ENCODE peak calls at places on chromosomes 11 and 22, in ten cellular contexts. C, T, E, K, I, Y, X, V, F and P are unnamed samples.

GRCh38 chr11:35262735-35263134 is 123.8 kb downstream of the CD44 start:
- DNase-seq in C (no peak), T (no peak), E (no peak), K (no peak), I (no peak), Y (no peak), X (no peak), V (no peak), F (no peak), P (no peak)

GRCh38 chr22:39359659-39360195 is 9.9 kb downstream of the SYNGR1 start:
- DNase-seq in C (no peak), T (no peak), E (no peak), K (no peak), I (no peak), Y (no peak), X (no peak), V (peak), F (no peak), P (no peak)

GRCh38 chr22:42440728-42441127 is 8.5 kb upstream of the NFAM1 start:
- DNase-seq in C (no peak), T (no peak), E (no peak), K (no peak), I (no peak), Y (no peak), X (no peak), V (no peak), F (no peak), P (no peak)

GRCh38 chr11:10663365-10663764 is 30.2 kb downstream of the IRAG1 start:
- DNase-seq in C (no peak), T (no peak), E (no peak), K (no peak), I (no peak), Y (no peak), X (peak), V (no peak), F (no peak), P (no peak)

GRCh38 chr11:488992-489391 is 18.1 kb downstream of the RNH1 start:
- DNase-seq in C (no peak), T (no peak), E (no peak), K (no peak), I (no peak), Y (no peak), X (peak), V (peak), F (no peak), P (no peak)

GRCh38 chr11:69665669-69666068 is 9.5 kb downstream of the LTO1 start:
- DNase-seq in C (no peak), T (no peak), E (peak), K (no peak), I (no peak), Y (no peak), X (no peak), V (peak), F (no peak), P (no peak)

GRCh38 chr11:12235945-12236743 is 125.8 kb downstream of the MICAL2 start:
- DNase-seq in C (peak), T (peak), E (no peak), K (peak), I (peak), Y (peak), X (no peak), V (no peak), F (peak), P (peak)

GRCh38 chr22:22604326-22605073 is 39.9 kb upstream of the GGTLC2 start:
- DNase-seq in C (no peak), T (no peak), E (no peak), K (no peak), I (no peak), Y (no peak), X (no peak), V (no peak), F (no peak), P (no peak)

GRCh38 chr22:38706885-38707180 is 1.1 kb downstream of the GTPBP1 start:
- DNase-seq in C (no peak), T (no peak), E (no peak), K (no peak), I (no peak), Y (no peak), X (no peak), V (no peak), F (no peak), P (no peak)

GRCh38 chr11:122210378-122210995 is 94.5 kb upstream of the BLID start:
- DNase-seq in C (no peak), T (no peak), E (no peak), K (no peak), I (no peak), Y (no peak), X (no peak), V (no peak), F (no peak), P (no peak)

GRCh38 chr11:120125005-120125404 is 12.9 kb downstream of the TRIM29 start:
- DNase-seq in C (no peak), T (no peak), E (no peak), K (no peak), I (no peak), Y (peak), X (no peak), V (no peak), F (no peak), P (no peak)

GRCh38 chr22:30226192-30226832 is 20.2 kb downstream of the LIF start:
- DNase-seq in C (no peak), T (no peak), E (no peak), K (no peak), I (no peak), Y (peak), X (no peak), V (no peak), F (no peak), P (no peak)

GRCh38 chr11:74492084-74492483 is 1.4 kb downstream of the LIPT2 start:
- DNase-seq in C (no peak), T (no peak), E (peak), K (no peak), I (no peak), Y (no peak), X (no peak), V (no peak), F (no peak), P (no peak)

GRCh38 chr11:20035701-20036601 is 124.3 kb downstream of the DBX1 start:
- DNase-seq in C (no peak), T (no peak), E (no peak), K (peak), I (peak), Y (peak), X (no peak), V (no peak), F (no peak), P (no peak)

GRCh38 chr22:22940961-22941605 is 53.5 kb downstream of the IGLL5 start:
- DNase-seq in C (no peak), T (no peak), E (no peak), K (no peak), I (no peak), Y (no peak), X (peak), V (no peak), F (no peak), P (no peak)

GRCh38 chr11:132310390-132311375 is 940.3 kb downstream of the NTM start:
- DNase-seq in C (no peak), T (no peak), E (no peak), K (no peak), I (no peak), Y (peak), X (no peak), V (no peak), F (peak), P (no peak)

GRCh38 chr22:48488611-48489456 is 1338.8 kb downstream of the BRD1 start:
- DNase-seq in C (no peak), T (no peak), E (peak), K (no peak), I (no peak), Y (no peak), X (no peak), V (no peak), F (no peak), P (no peak)

GRCh38 chr11:129636926-129637325 is 178.7 kb upstream of the TMEM45B start:
- DNase-seq in C (no peak), T (no peak), E (no peak), K (no peak), I (no peak), Y (peak), X (no peak), V (no peak), F (no peak), P (no peak)

GRCh38 chr11:70766901-70767300 is 368.6 kb downstream of the CTTN start:
- DNase-seq in C (no peak), T (no peak), E (peak), K (no peak), I (no peak), Y (no peak), X (no peak), V (no peak), F (no peak), P (no peak)

GRCh38 chr11:123111465-123111864 is 49.5 kb upstream of the HSPA8 start:
- DNase-seq in C (peak), T (no peak), E (no peak), K (peak), I (no peak), Y (peak), X (no peak), V (no peak), F (peak), P (no peak)

GRCh38 chr22:37358917-37359316 is 68.4 kb downstream of the ELFN2 start:
- DNase-seq in C (no peak), T (no peak), E (no peak), K (no peak), I (no peak), Y (no peak), X (no peak), V (no peak), F (no peak), P (no peak)

GRCh38 chr11:3169235-3169951 is 4.3 kb upstream of the OSBPL5 start:
- DNase-seq in C (no peak), T (no peak), E (peak), K (no peak), I (no peak), Y (peak), X (no peak), V (peak), F (no peak), P (no peak)

GRCh38 chr11:44104472-44105294 is 9.2 kb downstream of the EXT2 start:
- DNase-seq in C (no peak), T (no peak), E (no peak), K (no peak), I (no peak), Y (no peak), X (no peak), V (no peak), F (no peak), P (no peak)

GRCh38 chr11:76184551-76184993 is 21.7 kb downstream of the WNT11 start:
- DNase-seq in C (no peak), T (no peak), E (no peak), K (no peak), I (no peak), Y (no peak), X (no peak), V (no peak), F (no peak), P (no peak)

GRCh38 chr22:42269407-42270177 is 861 bp downstream of the TCF20 start:
- DNase-seq in C (peak), T (peak), E (peak), K (peak), I (no peak), Y (no peak), X (peak), V (peak), F (peak), P (peak)

GRCh38 chr22:40499187-40499753 is 128.9 kb downstream of the SGSM3 start:
- DNase-seq in C (peak), T (no peak), E (no peak), K (no peak), I (no peak), Y (peak), X (no peak), V (no peak), F (peak), P (no peak)